ENCODE peak calls at places on chromosomes 11 and 22, in seven cellular contexts. K is ovary; E is cardiac muscle cell; I is CD8-positive, alpha-beta T cell; P is nephron progenitor cell; O is BJ; R is stomach. S is an unnamed sample.

GRCh38 chr22:49170053-49170452 is 657.6 kb downstream of the BRD1 start:
- DNase-seq in K (no peak), E (no peak), I (no peak), P (no peak), O (no peak), R (no peak), S (no peak)

GRCh38 chr22:49667236-49667635 is 160.4 kb downstream of the BRD1 start:
- DNase-seq in K (no peak), E (no peak), I (peak), P (no peak), O (no peak), R (no peak), S (no peak)

GRCh38 chr22:46568102-46568809 is 30.8 kb upstream of the CELSR1 start:
- DNase-seq in K (no peak), E (no peak), I (no peak), P (no peak), O (no peak), R (no peak), S (no peak)

GRCh38 chr11:114058871-114059277 is 637 bp upstream of the ZBTB16 start:
- DNase-seq in K (peak), E (peak), I (no peak), P (peak), O (no peak), R (peak), S (no peak)

GRCh38 chr11:74025467-74026166 is 16.7 kb upstream of the UCP3 start:
- DNase-seq in K (no peak), E (no peak), I (no peak), P (no peak), O (peak), R (no peak), S (no peak)

GRCh38 chr22:31490496-31490925 is 869 bp upstream of the EIF4ENIF1 start:
- DNase-seq in K (no peak), E (peak), I (peak), P (peak), O (peak), R (peak), S (peak)

GRCh38 chr22:20569059-20570058 is 61.9 kb downstream of the MED15 start:
- DNase-seq in K (peak), E (peak), I (peak), P (no peak), O (peak), R (peak), S (no peak)

GRCh38 chr11:40328890-40329617 is 1130.4 kb downstream of the LRRC4C start:
- DNase-seq in K (no peak), E (peak), I (no peak), P (no peak), O (peak), R (peak), S (no peak)

GRCh38 chr11:11580012-11580411 is 41.8 kb downstream of the GALNT18 start:
- DNase-seq in K (no peak), E (no peak), I (no peak), P (no peak), O (no peak), R (no peak), S (no peak)

GRCh38 chr11:62857541-62857982 is 18.2 kb upstream of the WDR74 start:
- DNase-seq in K (no peak), E (no peak), I (no peak), P (no peak), O (no peak), R (no peak), S (no peak)

GRCh38 chr11:76526878-76527277 is 82.1 kb downstream of the EMSY start:
- DNase-seq in K (no peak), E (no peak), I (no peak), P (no peak), O (no peak), R (no peak), S (no peak)

GRCh38 chr11:77455740-77456139 is 18.2 kb downstream of the PAK1 start:
- DNase-seq in K (no peak), E (no peak), I (no peak), P (no peak), O (no peak), R (no peak), S (no peak)

GRCh38 chr11:124402326-124402922 is 3.6 kb upstream of the OR8B3 start:
- DNase-seq in K (no peak), E (peak), I (peak), P (peak), O (peak), R (peak), S (peak)

GRCh38 chr11:93740031-93740801 is 1.1 kb downstream of the TAF1D start:
- DNase-seq in K (no peak), E (peak), I (peak), P (peak), O (peak), R (no peak), S (no peak)

GRCh38 chr11:101331411-101331810 is 201.8 kb upstream of the PGR start:
- DNase-seq in K (no peak), E (no peak), I (no peak), P (no peak), O (no peak), R (no peak), S (no peak)

GRCh38 chr11:106077609-106078517 is at the start of gene AASDHPPT:
- DNase-seq in K (no peak), E (peak), I (no peak), P (peak), O (no peak), R (peak), S (no peak)

GRCh38 chr11:35950082-35950481 is 6.2 kb downstream of the LDLRAD3 start:
- DNase-seq in K (no peak), E (no peak), I (no peak), P (no peak), O (no peak), R (no peak), S (no peak)

GRCh38 chr22:20464096-20464614 is 26.5 kb upstream of the SCARF2 start:
- DNase-seq in K (no peak), E (no peak), I (peak), P (no peak), O (no peak), R (no peak), S (no peak)

GRCh38 chr11:122673706-122674105 is 18.2 kb downstream of the UBASH3B start:
- DNase-seq in K (no peak), E (peak), I (no peak), P (no peak), O (no peak), R (no peak), S (no peak)

GRCh38 chr11:69654660-69655478 is 13.9 kb downstream of the CCND1 start:
- DNase-seq in K (no peak), E (no peak), I (no peak), P (no peak), O (no peak), R (no peak), S (no peak)

DNA sequence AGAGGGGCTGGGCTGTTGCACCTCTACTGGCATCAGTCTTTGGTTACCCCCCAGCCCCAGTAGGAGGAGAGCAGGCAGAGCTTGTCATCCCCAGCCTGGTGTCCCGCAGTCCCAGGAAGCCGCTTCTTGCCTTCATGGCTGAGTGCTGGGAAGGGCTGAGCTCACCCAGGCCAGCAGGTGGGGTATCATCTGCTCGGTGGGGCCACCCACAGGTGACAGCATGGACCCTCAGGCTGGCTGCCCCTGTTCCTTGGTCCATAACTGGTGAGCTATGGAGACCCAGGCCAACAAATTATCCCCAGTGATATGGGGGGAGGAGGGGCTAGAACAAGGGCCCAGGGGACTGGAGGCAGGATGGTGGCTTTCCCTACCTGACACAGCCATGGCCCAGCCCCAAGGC is 6.5 kb upstream of the RHOD start:
- DNase-seq in K (no peak), E (no peak), I (no peak), P (no peak), O (no peak), R (no peak), S (no peak)
- TF ChIP-seq CTCF in K (no peak), E (no peak), I (no peak), P (no peak), O (no peak), R (no peak), S (no peak)

GRCh38 chr11:16169541-16169940 is 186.8 kb downstream of the SOX6 start:
- DNase-seq in K (no peak), E (peak), I (no peak), P (no peak), O (peak), R (no peak), S (no peak)
- TF ChIP-seq CTCF in K (no peak), E (no peak), I (no peak), P (no peak), O (peak), R (no peak), S (peak)

GRCh38 chr22:37634505-37635002 is 4.9 kb upstream of the SH3BP1 start:
- DNase-seq in K (no peak), E (no peak), I (no peak), P (peak), O (no peak), R (no peak), S (no peak)
- TF ChIP-seq CTCF in K (peak), E (peak), I (no peak), P (no peak), O (peak), R (no peak), S (no peak)

GRCh38 chr11:65719887-65720236 is 736 bp downstream of the RNASEH2C start:
- DNase-seq in K (peak), E (peak), I (no peak), P (no peak), O (no peak), R (no peak), S (no peak)
- TF ChIP-seq CTCF in K (no peak), E (no peak), I (no peak), P (no peak), O (peak), R (no peak), S (no peak)

GRCh38 chr11:61764606-61765260 is 12.3 kb downstream of the MYRF start:
- DNase-seq in K (peak), E (peak), I (no peak), P (no peak), O (no peak), R (peak), S (no peak)
- TF ChIP-seq CTCF in K (no peak), E (no peak), I (no peak), P (no peak), O (no peak), R (no peak), S (no peak)

S was measured in neural crest cell.